ENCODE peak calls at places on chromosome 5, in five cellular contexts. One of them, this sample, is unnamed.

GRCh38 chr5:180809403-180810209 is 7.0 kb upstream of the MGAT1 start:
- DNase-seq in brain microvascular endothelial cell: peak; percentile 85
- DNase-seq in IMR-90: peak; percentile 88
- DNase-seq in left lung: no peak
- DNase-seq in CD4-positive, CD25-positive, alpha-beta regulatory T cell: peak; percentile 81
- DNase-seq in this sample: peak; percentile 95

GRCh38 chr5:6522337-6522736 is 73.7 kb downstream of the UBE2QL1 start:
- DNase-seq in CD4-positive, CD25-positive, alpha-beta regulatory T cell: no peak
- DNase-seq in IMR-90: no peak
- DNase-seq in left lung: no peak
- DNase-seq in brain microvascular endothelial cell: no peak
- DNase-seq in this sample: no peak

GRCh38 chr5:75054110-75054930 is 2.0 kb upstream of the GCNT4 start:
- DNase-seq in left lung: peak; percentile 79
- DNase-seq in brain microvascular endothelial cell: peak; percentile 27
- DNase-seq in IMR-90: peak; percentile 34
- DNase-seq in CD4-positive, CD25-positive, alpha-beta regulatory T cell: no peak
- DNase-seq in this sample: peak; percentile 54

GRCh38 chr5:38636626-38637025 is 80.2 kb upstream of the LIFR start:
- DNase-seq in left lung: no peak
- DNase-seq in brain microvascular endothelial cell: no peak
- DNase-seq in IMR-90: no peak
- DNase-seq in CD4-positive, CD25-positive, alpha-beta regulatory T cell: no peak
- DNase-seq in this sample: no peak

GRCh38 chr5:33311893-33312292 is 128.9 kb upstream of the TARS1 start:
- DNase-seq in IMR-90: peak; percentile 99
- DNase-seq in brain microvascular endothelial cell: peak; percentile 96
- DNase-seq in left lung: no peak
- DNase-seq in CD4-positive, CD25-positive, alpha-beta regulatory T cell: no peak
- DNase-seq in this sample: no peak

GRCh38 chr5:156402387-156402921 is 75.5 kb downstream of the SGCD start:
- DNase-seq in brain microvascular endothelial cell: no peak
- DNase-seq in CD4-positive, CD25-positive, alpha-beta regulatory T cell: peak; percentile 22
- DNase-seq in IMR-90: no peak
- DNase-seq in left lung: no peak
- DNase-seq in this sample: peak; percentile 85

GRCh38 chr5:8060235-8061139 is 191.5 kb downstream of the MTRR start:
- DNase-seq in IMR-90: no peak
- DNase-seq in left lung: no peak
- DNase-seq in CD4-positive, CD25-positive, alpha-beta regulatory T cell: no peak
- DNase-seq in brain microvascular endothelial cell: no peak
- DNase-seq in this sample: no peak

GRCh38 chr5:81140461-81140860 is 92.7 kb upstream of the CKMT2 start:
- DNase-seq in CD4-positive, CD25-positive, alpha-beta regulatory T cell: no peak
- DNase-seq in brain microvascular endothelial cell: no peak
- DNase-seq in left lung: no peak
- DNase-seq in IMR-90: no peak
- DNase-seq in this sample: no peak

GRCh38 chr5:76219636-76220035 is 136.5 kb downstream of the SV2C start:
- DNase-seq in brain microvascular endothelial cell: no peak
- DNase-seq in IMR-90: no peak
- DNase-seq in left lung: no peak
- DNase-seq in CD4-positive, CD25-positive, alpha-beta regulatory T cell: no peak
- DNase-seq in this sample: no peak

GRCh38 chr5:30607301-30607700 is 586.2 kb upstream of the CDH6 start:
- DNase-seq in brain microvascular endothelial cell: peak; percentile 16
- DNase-seq in CD4-positive, CD25-positive, alpha-beta regulatory T cell: no peak
- DNase-seq in IMR-90: no peak
- DNase-seq in left lung: no peak
- DNase-seq in this sample: no peak

GRCh38 chr5:28574616-28575015 is 1536.2 kb upstream of the CDH9 start:
- DNase-seq in CD4-positive, CD25-positive, alpha-beta regulatory T cell: no peak
- DNase-seq in left lung: no peak
- DNase-seq in brain microvascular endothelial cell: no peak
- DNase-seq in IMR-90: no peak
- DNase-seq in this sample: no peak

GRCh38 chr5:103505581-103506305 is 56.8 kb downstream of the NUDT12 start:
- DNase-seq in left lung: no peak
- DNase-seq in brain microvascular endothelial cell: peak; percentile 66
- DNase-seq in CD4-positive, CD25-positive, alpha-beta regulatory T cell: no peak
- DNase-seq in IMR-90: peak; percentile 79
- DNase-seq in this sample: no peak

GRCh38 chr5:56402273-56403223 is 169.4 kb upstream of the ANKRD55 start:
- DNase-seq in left lung: no peak
- DNase-seq in IMR-90: no peak
- DNase-seq in CD4-positive, CD25-positive, alpha-beta regulatory T cell: no peak
- DNase-seq in brain microvascular endothelial cell: no peak
- DNase-seq in this sample: no peak

GRCh38 chr5:144333336-144333920 is 162.8 kb downstream of the KCTD16 start:
- DNase-seq in IMR-90: peak; percentile 2
- DNase-seq in left lung: no peak
- DNase-seq in brain microvascular endothelial cell: no peak
- DNase-seq in CD4-positive, CD25-positive, alpha-beta regulatory T cell: no peak
- DNase-seq in this sample: no peak

GRCh38 chr5:72267685-72268084 is 52.4 kb downstream of the MRPS27 start:
- DNase-seq in brain microvascular endothelial cell: no peak
- DNase-seq in left lung: no peak
- DNase-seq in IMR-90: peak; percentile 42
- DNase-seq in CD4-positive, CD25-positive, alpha-beta regulatory T cell: no peak
- DNase-seq in this sample: no peak

GRCh38 chr5:77915346-77915745 is 139.2 kb upstream of the TBCA start:
- DNase-seq in left lung: no peak
- DNase-seq in IMR-90: no peak
- DNase-seq in brain microvascular endothelial cell: no peak
- DNase-seq in CD4-positive, CD25-positive, alpha-beta regulatory T cell: no peak
- DNase-seq in this sample: no peak

GRCh38 chr5:56827043-56827442 is 11.7 kb downstream of the MAP3K1 start:
- DNase-seq in IMR-90: no peak
- DNase-seq in brain microvascular endothelial cell: no peak
- DNase-seq in CD4-positive, CD25-positive, alpha-beta regulatory T cell: no peak
- DNase-seq in left lung: no peak
- DNase-seq in this sample: no peak

GRCh38 chr5:45826055-45826454 is 129.9 kb upstream of the HCN1 start:
- DNase-seq in CD4-positive, CD25-positive, alpha-beta regulatory T cell: no peak
- DNase-seq in left lung: no peak
- DNase-seq in brain microvascular endothelial cell: no peak
- DNase-seq in IMR-90: no peak
- DNase-seq in this sample: no peak

GRCh38 chr5:180113660-180114303 is 42.2 kb upstream of the RNF130 start:
- DNase-seq in left lung: peak; percentile 47
- DNase-seq in IMR-90: no peak
- DNase-seq in brain microvascular endothelial cell: no peak
- DNase-seq in CD4-positive, CD25-positive, alpha-beta regulatory T cell: no peak
- DNase-seq in this sample: no peak

DNA sequence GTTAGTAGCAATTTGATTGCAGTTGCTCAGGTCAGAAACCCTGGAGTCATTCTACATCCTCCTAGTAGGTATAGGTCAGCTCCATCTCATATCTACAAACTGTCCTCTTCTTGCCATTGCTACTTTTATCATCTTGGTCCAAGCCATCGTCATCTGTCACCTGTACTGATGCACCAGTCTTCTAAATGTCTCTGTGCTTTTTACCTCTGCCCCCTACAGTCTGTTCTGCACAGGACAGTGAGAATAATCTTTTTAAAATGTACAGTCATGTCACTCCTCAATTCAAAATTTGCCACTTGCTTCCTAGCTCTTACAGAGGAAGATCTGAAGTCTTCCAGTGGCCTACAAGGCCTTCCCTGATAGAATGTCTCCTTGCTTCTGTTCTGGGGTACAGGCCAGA is 6.8 kb downstream of the NNT start:
- DNase-seq in IMR-90: no peak
- DNase-seq in CD4-positive, CD25-positive, alpha-beta regulatory T cell: no peak
- DNase-seq in brain microvascular endothelial cell: no peak
- DNase-seq in left lung: no peak
- DNase-seq in this sample: no peak
- H3K36me3 ChIP-seq in IMR-90: peaks cover 12% of the 10 kb centered on the region
- H3K36me3 ChIP-seq in CD4-positive, CD25-positive, alpha-beta regulatory T cell: peaks cover 52% of the 10 kb centered on the region
- H3K36me3 ChIP-seq in brain microvascular endothelial cell: peaks cover 5% of the 10 kb centered on the region
- H3K36me3 ChIP-seq in left lung: peaks cover 53% of the 10 kb centered on the region
- H3K36me3 ChIP-seq in this sample: no peaks in the 10 kb centered on the region

GRCh38 chr5:151745071-151745705 is 13.2 kb downstream of the ATOX1 start:
- DNase-seq in CD4-positive, CD25-positive, alpha-beta regulatory T cell: no peak
- DNase-seq in left lung: no peak
- DNase-seq in brain microvascular endothelial cell: peak; percentile 84
- DNase-seq in IMR-90: peak; percentile 81
- DNase-seq in this sample: no peak
- H3K36me3 ChIP-seq in CD4-positive, CD25-positive, alpha-beta regulatory T cell: peaks cover 20% of the 10 kb centered on the region
- H3K36me3 ChIP-seq in left lung: peaks cover 47% of the 10 kb centered on the region
- H3K36me3 ChIP-seq in brain microvascular endothelial cell: peaks cover 9% of the 10 kb centered on the region
- H3K36me3 ChIP-seq in IMR-90: peaks cover 12% of the 10 kb centered on the region
- H3K36me3 ChIP-seq in this sample: no peaks in the 10 kb centered on the region

GRCh38 chr5:178213003-178213449 is 8.7 kb downstream of the HNRNPAB start:
- DNase-seq in IMR-90: no peak
- DNase-seq in brain microvascular endothelial cell: no peak
- DNase-seq in CD4-positive, CD25-positive, alpha-beta regulatory T cell: no peak
- DNase-seq in left lung: peak; percentile 33
- DNase-seq in this sample: no peak
- H3K36me3 ChIP-seq in IMR-90: peaks cover 76% of the 10 kb centered on the region
- H3K36me3 ChIP-seq in brain microvascular endothelial cell: peaks cover 84% of the 10 kb centered on the region
- H3K36me3 ChIP-seq in CD4-positive, CD25-positive, alpha-beta regulatory T cell: peaks cover 89% of the 10 kb centered on the region
- H3K36me3 ChIP-seq in left lung: peaks cover 97% of the 10 kb centered on the region
- H3K36me3 ChIP-seq in this sample: no peaks in the 10 kb centered on the region

GRCh38 chr5:154786414-154786813 is 31.2 kb downstream of the LARP1 start:
- DNase-seq in left lung: no peak
- DNase-seq in brain microvascular endothelial cell: peak; percentile 53
- DNase-seq in CD4-positive, CD25-positive, alpha-beta regulatory T cell: no peak
- DNase-seq in IMR-90: peak; percentile 55
- DNase-seq in this sample: no peak
- H3K36me3 ChIP-seq in left lung: peaks cover 13% of the 10 kb centered on the region
- H3K36me3 ChIP-seq in brain microvascular endothelial cell: peaks cover 9% of the 10 kb centered on the region
- H3K36me3 ChIP-seq in CD4-positive, CD25-positive, alpha-beta regulatory T cell: peaks cover 16% of the 10 kb centered on the region
- H3K36me3 ChIP-seq in IMR-90: peaks cover 6% of the 10 kb centered on the region
- H3K36me3 ChIP-seq in this sample: peaks cover 14% of the 10 kb centered on the region